ENCODE peak calls at places on chromosomes 6 and 20, in nine cellular contexts. L is caudate nucleus, Q is AG20443, P is fibroblast of lung, G is KBM-7, T is T-cell, V is endothelial cell of umbilical vein, A is pancreas, C is GM13977. U is an unnamed sample.

GRCh38 chr20:38450412-38450975 is 15.4 kb upstream of the SNHG17 start:
- DNase-seq in A (no peak), C (no peak), T (no peak), V (peak), Q (no peak), P (peak), G (no peak), L (no peak), U (no peak)

GRCh38 chr6:158205220-158205944 is 37.2 kb downstream of the GTF2H5 start:
- DNase-seq in A (peak), V (no peak), T (no peak), C (no peak), Q (no peak), P (peak), G (no peak), L (no peak), U (peak)

GRCh38 chr20:14568701-14569100 is 231.3 kb upstream of the FLRT3 start:
- DNase-seq in G (no peak), L (no peak), Q (no peak), T (no peak), V (no peak), A (no peak), P (no peak), C (no peak), U (no peak)

GRCh38 chr20:33119725-33120720 is 40.6 kb downstream of the BPIFB4 start:
- DNase-seq in C (peak), G (no peak), L (no peak), A (no peak), T (no peak), V (no peak), Q (no peak), P (no peak), U (no peak)

GRCh38 chr20:29873946-29874345 is 1383.5 kb upstream of the DEFB115 start:
- DNase-seq in C (peak), P (peak), G (no peak), V (peak), Q (no peak), A (peak), L (no peak), T (peak), U (peak)

GRCh38 chr20:3311623-3312022 is 72.6 kb upstream of the SLC4A11 start:
- DNase-seq in L (no peak), G (no peak), V (no peak), A (no peak), T (no peak), C (no peak), P (no peak), Q (no peak), U (no peak)

GRCh38 chr6:149905371-149905910 is 7.5 kb upstream of the RAET1E start:
- DNase-seq in V (no peak), T (no peak), P (no peak), G (no peak), A (no peak), L (no peak), C (no peak), Q (no peak), U (no peak)

GRCh38 chr6:157323924-157324276 is 581 bp upstream of the TMEM242 start:
- DNase-seq in A (peak), C (peak), Q (peak), V (peak), L (no peak), G (peak), P (peak), T (peak), U (peak)